ENCODE peak calls at places on chromosomes 6 and 20, in five cellular contexts. One of them, this sample, is unnamed.

GRCh38 chr6:1580109-1580508 is 29.6 kb upstream of the FOXC1 start:
- DNase-seq in HEK293T: no peak
- DNase-seq in A172: no peak
- DNase-seq in pulmonary artery endothelial cell: no peak
- DNase-seq in T-helper 9 cell: no peak
- DNase-seq in this sample: no peak

GRCh38 chr6:108555399-108556052 is 5.2 kb upstream of the FOXO3 start:
- DNase-seq in T-helper 9 cell: no peak
- DNase-seq in HEK293T: no peak
- DNase-seq in A172: no peak
- DNase-seq in pulmonary artery endothelial cell: no peak
- DNase-seq in this sample: no peak

GRCh38 chr20:1816384-1817381 is 78.5 kb upstream of the SIRPA start:
- DNase-seq in HEK293T: no peak
- DNase-seq in A172: peak
- DNase-seq in T-helper 9 cell: no peak
- DNase-seq in pulmonary artery endothelial cell: peak
- DNase-seq in this sample: no peak

GRCh38 chr20:22070546-22070945 is 365.1 kb downstream of the PAX1 start:
- DNase-seq in pulmonary artery endothelial cell: no peak
- DNase-seq in HEK293T: no peak
- DNase-seq in T-helper 9 cell: no peak
- DNase-seq in A172: no peak
- DNase-seq in this sample: no peak

GRCh38 chr6:166659581-166659980 is 32.5 kb upstream of the RPS6KA2 start:
- DNase-seq in A172: no peak
- DNase-seq in T-helper 9 cell: no peak
- DNase-seq in HEK293T: no peak
- DNase-seq in pulmonary artery endothelial cell: no peak
- DNase-seq in this sample: no peak

GRCh38 chr6:15837205-15837604 is 174.4 kb upstream of the DTNBP1 start:
- DNase-seq in A172: no peak
- DNase-seq in HEK293T: no peak
- DNase-seq in pulmonary artery endothelial cell: no peak
- DNase-seq in T-helper 9 cell: no peak
- DNase-seq in this sample: no peak

GRCh38 chr6:31401403-31401802 is 2.0 kb upstream of the MICA start:
- DNase-seq in T-helper 9 cell: no peak
- DNase-seq in HEK293T: no peak
- DNase-seq in pulmonary artery endothelial cell: peak
- DNase-seq in A172: peak
- DNase-seq in this sample: no peak

GRCh38 chr6:116925088-116925794 is 48.2 kb downstream of the RFX6 start:
- DNase-seq in pulmonary artery endothelial cell: no peak
- DNase-seq in A172: no peak
- DNase-seq in T-helper 9 cell: no peak
- DNase-seq in HEK293T: no peak
- DNase-seq in this sample: no peak

GRCh38 chr6:105644073-105644489 is 241.2 kb upstream of the PREP start:
- DNase-seq in pulmonary artery endothelial cell: no peak
- DNase-seq in A172: no peak
- DNase-seq in T-helper 9 cell: no peak
- DNase-seq in HEK293T: no peak
- DNase-seq in this sample: no peak

GRCh38 chr6:3276174-3277167 is 17.7 kb downstream of the PSMG4 start:
- DNase-seq in T-helper 9 cell: no peak
- DNase-seq in A172: no peak
- DNase-seq in pulmonary artery endothelial cell: no peak
- DNase-seq in HEK293T: no peak
- DNase-seq in this sample: no peak

GRCh38 chr20:51400051-51400926 is 142.2 kb downstream of the NFATC2 start:
- DNase-seq in T-helper 9 cell: peak
- DNase-seq in A172: no peak
- DNase-seq in HEK293T: no peak
- DNase-seq in pulmonary artery endothelial cell: no peak
- DNase-seq in this sample: peak

GRCh38 chr6:6596529-6596928 is 8.0 kb downstream of the LY86 start:
- DNase-seq in pulmonary artery endothelial cell: no peak
- DNase-seq in T-helper 9 cell: no peak
- DNase-seq in HEK293T: no peak
- DNase-seq in A172: no peak
- DNase-seq in this sample: no peak

GRCh38 chr20:10476319-10476724 is 41.2 kb downstream of the SLX4IP start:
- DNase-seq in T-helper 9 cell: no peak
- DNase-seq in A172: peak
- DNase-seq in pulmonary artery endothelial cell: no peak
- DNase-seq in HEK293T: no peak
- DNase-seq in this sample: no peak

GRCh38 chr6:19838442-19839236 is 1.5 kb downstream of the ID4 start:
- DNase-seq in pulmonary artery endothelial cell: no peak
- DNase-seq in A172: no peak
- DNase-seq in HEK293T: peak
- DNase-seq in T-helper 9 cell: no peak
- DNase-seq in this sample: no peak

GRCh38 chr6:150273457-150274309 is 95.1 kb upstream of the IYD start:
- DNase-seq in HEK293T: no peak
- DNase-seq in pulmonary artery endothelial cell: no peak
- DNase-seq in T-helper 9 cell: no peak
- DNase-seq in A172: peak
- DNase-seq in this sample: no peak

This sample was measured in activated naive CD8-positive, alpha-beta T cell treated with anti-CD3 and anti-CD28 coated beads, Interleukin-2, amount 50 U/mL, for 16 hours.